ENCODE peak calls at places on chromosomes 13 and 19, in nine cellular contexts. N, Z, H, O, J, T, G, U and F are unnamed samples.
A peak's percentile ranks its signal among the peaks of the same experiment; 100 is the strongest.

GRCh38 chr19:34261335-34262109 is 7.2 kb downstream of the GARRE1 start:
- DNase-seq in N (no peak), Z (no peak), H (no peak), O (peak; percentile 60), J (no peak), T (no peak), G (no peak), U (no peak), F (no peak)

GRCh38 chr13:24176351-24177101 is 16.0 kb downstream of the SPATA13 start:
- DNase-seq in N (no peak), Z (no peak), H (no peak), O (no peak), J (no peak), T (no peak), G (no peak), U (no peak), F (no peak)

GRCh38 chr19:42081584-42082258 is 5.8 kb downstream of the ZNF574 start:
- DNase-seq in N (no peak), Z (peak; percentile 25), H (no peak), O (peak; percentile 46), J (no peak), T (no peak), G (no peak), U (no peak), F (no peak)

GRCh38 chr19:35236638-35237400 is 8.3 kb upstream of the FAM187B start:
- DNase-seq in N (no peak), Z (peak; percentile 18), H (no peak), O (peak; percentile 67), J (no peak), T (no peak), G (no peak), U (no peak), F (no peak)

GRCh38 chr13:78978381-78978998 is 319.5 kb upstream of the OBI1 start:
- DNase-seq in N (no peak), Z (peak; percentile 66), H (peak; percentile 48), O (peak; percentile 76), J (no peak), T (peak; percentile 23), G (no peak), U (peak; percentile 20), F (peak; percentile 35)

GRCh38 chr13:20570540-20570939 is 3.6 kb downstream of the IFT88 start:
- DNase-seq in N (no peak), Z (no peak), H (no peak), O (no peak), J (no peak), T (no peak), G (no peak), U (no peak), F (no peak)

GRCh38 chr13:108915095-108915633 is 285.8 kb downstream of the MYO16 start:
- DNase-seq in N (no peak), Z (peak; percentile 37), H (no peak), O (peak; percentile 39), J (no peak), T (no peak), G (no peak), U (peak; percentile 8), F (no peak)

GRCh38 chr19:15452111-15453047 is 2.6 kb upstream of the WIZ start:
- DNase-seq in N (peak; percentile 78), Z (no peak), H (peak; percentile 91), O (peak; percentile 99), J (peak; percentile 96), T (peak; percentile 86), G (peak; percentile 86), U (peak; percentile 99), F (peak; percentile 59)

GRCh38 chr13:87669379-87669978 is 1.7 kb upstream of the SLITRK5 start:
- DNase-seq in N (no peak), Z (peak; percentile 28), H (no peak), O (peak; percentile 76), J (no peak), T (no peak), G (no peak), U (no peak), F (no peak)

GRCh38 chr13:38902551-38902950 is 88.1 kb downstream of the STOML3 start:
- DNase-seq in N (no peak), Z (no peak), H (no peak), O (no peak), J (no peak), T (no peak), G (no peak), U (no peak), F (no peak)

GRCh38 chr13:95784891-95785290 is 108.0 kb downstream of the DNAJC3 start:
- DNase-seq in N (no peak), Z (no peak), H (no peak), O (no peak), J (no peak), T (no peak), G (no peak), U (no peak), F (no peak)

GRCh38 chr19:15479391-15480345 is at the start of gene PGLYRP2:
- DNase-seq in N (peak; percentile 73), Z (peak; percentile 63), H (no peak), O (peak; percentile 30), J (no peak), T (peak; percentile 78), G (no peak), U (no peak), F (peak; percentile 86)

GRCh38 chr19:310781-311496 is 19.7 kb upstream of the PLPP2 start:
- DNase-seq in N (no peak), Z (no peak), H (no peak), O (no peak), J (no peak), T (no peak), G (peak; percentile 77), U (no peak), F (no peak)

GRCh38 chr13:41006296-41006695 is 12.8 kb downstream of the ELF1 start:
- DNase-seq in N (no peak), Z (no peak), H (no peak), O (no peak), J (no peak), T (no peak), G (no peak), U (peak; percentile 21), F (no peak)

GRCh38 chr13:68056816-68057710 is 826.9 kb upstream of the PCDH9 start:
- DNase-seq in N (no peak), Z (no peak), H (no peak), O (peak; percentile 50), J (no peak), T (no peak), G (no peak), U (no peak), F (no peak)

GRCh38 chr13:114279146-114279545 is 2.3 kb upstream of the UPF3A start:
- DNase-seq in N (no peak), Z (no peak), H (no peak), O (no peak), J (no peak), T (no peak), G (no peak), U (peak; percentile 47), F (no peak)
- H3K4me3 ChIP-seq in N (no peak overlapping the region), Z (no peak overlapping the region), H (no peak overlapping the region), O (no peak overlapping the region), J (no peak overlapping the region), T (no peak overlapping the region), G (no peak overlapping the region), U (no peak overlapping the region), F (no peak overlapping the region)

GRCh38 chr19:52691737-52692136 is 43.1 kb downstream of the ZNF611 start:
- DNase-seq in N (no peak), Z (no peak), H (no peak), O (no peak), J (no peak), T (no peak), G (no peak), U (peak; percentile 10), F (no peak)

GRCh38 chr19:52692431-52693008 is 42.3 kb downstream of the ZNF611 start:
- DNase-seq in N (no peak), Z (no peak), H (no peak), O (no peak), J (no peak), T (no peak), G (no peak), U (peak; percentile 56), F (no peak)

GRCh38 chr19:52691215-52691610 is 43.6 kb downstream of the ZNF611 start:
- DNase-seq in N (no peak), Z (no peak), H (no peak), O (peak; percentile 22), J (no peak), T (no peak), G (no peak), U (no peak), F (no peak)

GRCh38 chr19:52689804-52690394 is 44.9 kb downstream of the ZNF611 start:
- DNase-seq in N (peak; percentile 26), Z (peak; percentile 36), H (no peak), O (peak; percentile 50), J (peak; percentile 82), T (peak; percentile 24), G (peak; percentile 84), U (peak; percentile 29), F (peak; percentile 33)

GRCh38 chr19:52690395-52691214 is 44.2 kb downstream of the ZNF611 start:
- DNase-seq in N (peak; percentile 94), Z (peak; percentile 94), H (peak; percentile 76), O (peak; percentile 96), J (peak; percentile 98), T (peak; percentile 97), G (peak; percentile 98), U (peak; percentile 92), F (peak; percentile 95)
- TF ChIP-seq POLR2AphosphoS5 in N (peak; percentile 45), Z (peak; percentile 42), H (peak; percentile 86), O (peak; percentile 48), J (peak; percentile 96), T (peak; percentile 90), G (peak; percentile 90), U (peak; percentile 78), F (peak; percentile 90)

GRCh38 chr19:3723110-3723488 is 14.9 kb downstream of the TJP3 start:
- DNase-seq in N (no peak), Z (no peak), H (no peak), O (no peak), J (no peak), T (no peak), G (no peak), U (no peak), F (no peak)
- H3K4me3 ChIP-seq in N (no peak overlapping the region), Z (no peak overlapping the region), H (peak overlapping the region; percentile 71), O (peak overlapping the region; percentile 83), J (no peak overlapping the region), T (no peak overlapping the region), G (no peak overlapping the region), U (no peak overlapping the region), F (no peak overlapping the region)

GRCh38 chr19:16519230-16519687 is 23.0 kb downstream of the CHERP start:
- DNase-seq in N (no peak), Z (no peak), H (no peak), O (no peak), J (no peak), T (no peak), G (no peak), U (no peak), F (no peak)

GRCh38 chr19:16518483-16519229 is 22.5 kb downstream of the C19orf44 start:
- DNase-seq in N (no peak), Z (no peak), H (no peak), O (peak; percentile 51), J (no peak), T (no peak), G (no peak), U (no peak), F (no peak)

GRCh38 chr19:16518061-16518460 is 21.9 kb downstream of the C19orf44 start:
- DNase-seq in N (no peak), Z (no peak), H (no peak), O (no peak), J (no peak), T (no peak), G (no peak), U (no peak), F (no peak)

GRCh38 chr19:16516381-16516780 is 20.2 kb downstream of the C19orf44 start:
- DNase-seq in N (no peak), Z (no peak), H (no peak), O (no peak), J (no peak), T (no peak), G (no peak), U (no peak), F (no peak)

GRCh38 chr19:16516923-16517610 is 20.9 kb downstream of the C19orf44 start:
- DNase-seq in N (no peak), Z (no peak), H (no peak), O (no peak), J (no peak), T (no peak), G (no peak), U (no peak), F (no peak)
- TF ChIP-seq POLR2AphosphoS5 in N (no peak), Z (peak; percentile 18), H (no peak), O (no peak), J (no peak), T (no peak), G (no peak), U (no peak), F (no peak)